ENCODE peak calls at places on chromosomes 16 and 17, in five cellular contexts. One of them, this sample, is unnamed.

GRCh38 chr17:8922451-8922850 is 43.1 kb downstream of the PIK3R5 start:
- DNase-seq in left lung: no peak
- DNase-seq in CD8-positive, alpha-beta T cell: no peak
- DNase-seq in mucosa of descending colon: no peak
- DNase-seq in fibroblast of mammary gland: peak
- DNase-seq in this sample: peak

GRCh38 chr17:82353484-82353883 is 5.6 kb upstream of the TEX19 start:
- DNase-seq in fibroblast of mammary gland: no peak
- DNase-seq in mucosa of descending colon: no peak
- DNase-seq in CD8-positive, alpha-beta T cell: no peak
- DNase-seq in left lung: no peak
- DNase-seq in this sample: no peak

GRCh38 chr17:77478281-77478680 is 337.5 kb downstream of the SEC14L1 start:
- DNase-seq in mucosa of descending colon: no peak
- DNase-seq in CD8-positive, alpha-beta T cell: no peak
- DNase-seq in left lung: peak
- DNase-seq in fibroblast of mammary gland: no peak
- DNase-seq in this sample: no peak

GRCh38 chr16:31351246-31351936 is 3.6 kb upstream of the ITGAX start:
- DNase-seq in fibroblast of mammary gland: no peak
- DNase-seq in CD8-positive, alpha-beta T cell: no peak
- DNase-seq in mucosa of descending colon: no peak
- DNase-seq in left lung: no peak
- DNase-seq in this sample: no peak

GRCh38 chr17:43908111-43908721 is 880 bp upstream of the MPP2 start:
- DNase-seq in fibroblast of mammary gland: peak
- DNase-seq in mucosa of descending colon: peak
- DNase-seq in left lung: no peak
- DNase-seq in CD8-positive, alpha-beta T cell: peak
- DNase-seq in this sample: peak

GRCh38 chr16:50635505-50636392 is 45.4 kb downstream of the SNX20 start:
- DNase-seq in left lung: no peak
- DNase-seq in fibroblast of mammary gland: no peak
- DNase-seq in mucosa of descending colon: no peak
- DNase-seq in CD8-positive, alpha-beta T cell: no peak
- DNase-seq in this sample: no peak

GRCh38 chr16:80938928-80939260 is 67.8 kb downstream of the CMC2 start:
- DNase-seq in mucosa of descending colon: no peak
- DNase-seq in CD8-positive, alpha-beta T cell: no peak
- DNase-seq in fibroblast of mammary gland: no peak
- DNase-seq in left lung: no peak
- DNase-seq in this sample: no peak

GRCh38 chr17:63116967-63117366 is 150.9 kb downstream of the TANC2 start:
- DNase-seq in CD8-positive, alpha-beta T cell: no peak
- DNase-seq in left lung: no peak
- DNase-seq in mucosa of descending colon: no peak
- DNase-seq in fibroblast of mammary gland: peak
- DNase-seq in this sample: no peak

GRCh38 chr17:7355053-7355452 is at the start of gene TMEM95:
- DNase-seq in CD8-positive, alpha-beta T cell: no peak
- DNase-seq in mucosa of descending colon: no peak
- DNase-seq in fibroblast of mammary gland: no peak
- DNase-seq in left lung: peak
- DNase-seq in this sample: no peak

GRCh38 chr17:59859444-59860025 is 33.2 kb downstream of the TUBD1 start:
- DNase-seq in fibroblast of mammary gland: peak
- DNase-seq in CD8-positive, alpha-beta T cell: no peak
- DNase-seq in left lung: no peak
- DNase-seq in mucosa of descending colon: no peak
- DNase-seq in this sample: no peak

GRCh38 chr16:87314990-87315420 is 2.2 kb downstream of the C16orf95 start:
- DNase-seq in left lung: no peak
- DNase-seq in fibroblast of mammary gland: no peak
- DNase-seq in CD8-positive, alpha-beta T cell: no peak
- DNase-seq in mucosa of descending colon: no peak
- DNase-seq in this sample: no peak

GRCh38 chr17:1030684-1031557 is 34.0 kb downstream of the TIMM22 start:
- DNase-seq in fibroblast of mammary gland: peak
- DNase-seq in left lung: peak
- DNase-seq in CD8-positive, alpha-beta T cell: no peak
- DNase-seq in mucosa of descending colon: no peak
- DNase-seq in this sample: no peak

GRCh38 chr17:16516594-16517018 is 24.6 kb upstream of the LRRC75A start:
- DNase-seq in mucosa of descending colon: no peak
- DNase-seq in CD8-positive, alpha-beta T cell: no peak
- DNase-seq in fibroblast of mammary gland: peak
- DNase-seq in left lung: no peak
- DNase-seq in this sample: peak

GRCh38 chr17:61639818-61640217 is 48.8 kb upstream of the NACA2 start:
- DNase-seq in left lung: no peak
- DNase-seq in fibroblast of mammary gland: no peak
- DNase-seq in mucosa of descending colon: no peak
- DNase-seq in CD8-positive, alpha-beta T cell: no peak
- DNase-seq in this sample: no peak

GRCh38 chr17:77325826-77326581 is 185.2 kb downstream of the SEC14L1 start:
- DNase-seq in CD8-positive, alpha-beta T cell: no peak
- DNase-seq in left lung: peak
- DNase-seq in fibroblast of mammary gland: peak
- DNase-seq in mucosa of descending colon: peak
- DNase-seq in this sample: no peak

GRCh38 chr17:67659028-67659427 is 58.7 kb upstream of the NOL11 start:
- DNase-seq in left lung: no peak
- DNase-seq in mucosa of descending colon: no peak
- DNase-seq in CD8-positive, alpha-beta T cell: no peak
- DNase-seq in fibroblast of mammary gland: no peak
- DNase-seq in this sample: no peak

GRCh38 chr17:14197582-14197981 is 39.1 kb downstream of the CDRT15 start:
- DNase-seq in mucosa of descending colon: no peak
- DNase-seq in left lung: no peak
- DNase-seq in fibroblast of mammary gland: no peak
- DNase-seq in CD8-positive, alpha-beta T cell: peak
- DNase-seq in this sample: no peak

GRCh38 chr17:19386974-19387920 is at the start of gene MFAP4:
- DNase-seq in left lung: peak
- DNase-seq in CD8-positive, alpha-beta T cell: no peak
- DNase-seq in mucosa of descending colon: peak
- DNase-seq in fibroblast of mammary gland: peak
- DNase-seq in this sample: peak

GRCh38 chr17:11739848-11740247 is 141.6 kb downstream of the DNAH9 start:
- DNase-seq in mucosa of descending colon: no peak
- DNase-seq in left lung: no peak
- DNase-seq in fibroblast of mammary gland: no peak
- DNase-seq in CD8-positive, alpha-beta T cell: no peak
- DNase-seq in this sample: no peak

GRCh38 chr16:70685938-70686375 is at the start of gene MTSS2:
- DNase-seq in fibroblast of mammary gland: peak
- DNase-seq in CD8-positive, alpha-beta T cell: peak
- DNase-seq in left lung: peak
- DNase-seq in mucosa of descending colon: peak
- DNase-seq in this sample: peak

GRCh38 chr16:4328580-4329353 is 12.9 kb downstream of the GLIS2 start:
- DNase-seq in fibroblast of mammary gland: no peak
- DNase-seq in mucosa of descending colon: no peak
- DNase-seq in left lung: no peak
- DNase-seq in CD8-positive, alpha-beta T cell: no peak
- DNase-seq in this sample: no peak

GRCh38 chr16:11233727-11234376 is 22.2 kb downstream of the SOCS1 start:
- DNase-seq in left lung: no peak
- DNase-seq in fibroblast of mammary gland: no peak
- DNase-seq in CD8-positive, alpha-beta T cell: no peak
- DNase-seq in mucosa of descending colon: no peak
- DNase-seq in this sample: no peak

GRCh38 chr16:65154321-65154720 is 32.5 kb upstream of the CDH11 start:
- DNase-seq in left lung: no peak
- DNase-seq in mucosa of descending colon: no peak
- DNase-seq in CD8-positive, alpha-beta T cell: no peak
- DNase-seq in fibroblast of mammary gland: no peak
- DNase-seq in this sample: no peak

GRCh38 chr17:60941028-60941427 is 263.4 kb downstream of the BCAS3 start:
- DNase-seq in left lung: no peak
- DNase-seq in CD8-positive, alpha-beta T cell: no peak
- DNase-seq in fibroblast of mammary gland: peak
- DNase-seq in mucosa of descending colon: peak
- DNase-seq in this sample: peak

GRCh38 chr17:18246880-18247612 is 11.5 kb downstream of the FLII start:
- DNase-seq in CD8-positive, alpha-beta T cell: no peak
- DNase-seq in fibroblast of mammary gland: peak
- DNase-seq in left lung: no peak
- DNase-seq in mucosa of descending colon: peak
- DNase-seq in this sample: no peak

GRCh38 chr16:47503936-47504335 is 42.8 kb downstream of the PHKB start:
- DNase-seq in fibroblast of mammary gland: peak
- DNase-seq in CD8-positive, alpha-beta T cell: no peak
- DNase-seq in left lung: no peak
- DNase-seq in mucosa of descending colon: no peak
- DNase-seq in this sample: peak

GRCh38 chr17:144936-145670 is 7.7 kb downstream of the SCGB1C2 start:
- DNase-seq in left lung: no peak
- DNase-seq in fibroblast of mammary gland: no peak
- DNase-seq in mucosa of descending colon: peak
- DNase-seq in CD8-positive, alpha-beta T cell: peak
- DNase-seq in this sample: no peak

GRCh38 chr16:15509593-15510520 is 75.5 kb downstream of the BMERB1 start:
- DNase-seq in CD8-positive, alpha-beta T cell: no peak
- DNase-seq in left lung: no peak
- DNase-seq in mucosa of descending colon: no peak
- DNase-seq in fibroblast of mammary gland: peak
- DNase-seq in this sample: no peak
- TF ChIP-seq CTCF in CD8-positive, alpha-beta T cell: no peak
- TF ChIP-seq CTCF in left lung: no peak
- TF ChIP-seq CTCF in mucosa of descending colon: no peak
- TF ChIP-seq CTCF in fibroblast of mammary gland: no peak
- TF ChIP-seq CTCF in this sample: no peak

GRCh38 chr16:86073103-86073625 is 174.2 kb downstream of the IRF8 start:
- DNase-seq in left lung: peak
- DNase-seq in CD8-positive, alpha-beta T cell: no peak
- DNase-seq in fibroblast of mammary gland: no peak
- DNase-seq in mucosa of descending colon: no peak
- DNase-seq in this sample: no peak
- TF ChIP-seq CTCF in left lung: no peak
- TF ChIP-seq CTCF in CD8-positive, alpha-beta T cell: peak
- TF ChIP-seq CTCF in fibroblast of mammary gland: no peak
- TF ChIP-seq CTCF in mucosa of descending colon: no peak
- TF ChIP-seq CTCF in this sample: no peak

DNA sequence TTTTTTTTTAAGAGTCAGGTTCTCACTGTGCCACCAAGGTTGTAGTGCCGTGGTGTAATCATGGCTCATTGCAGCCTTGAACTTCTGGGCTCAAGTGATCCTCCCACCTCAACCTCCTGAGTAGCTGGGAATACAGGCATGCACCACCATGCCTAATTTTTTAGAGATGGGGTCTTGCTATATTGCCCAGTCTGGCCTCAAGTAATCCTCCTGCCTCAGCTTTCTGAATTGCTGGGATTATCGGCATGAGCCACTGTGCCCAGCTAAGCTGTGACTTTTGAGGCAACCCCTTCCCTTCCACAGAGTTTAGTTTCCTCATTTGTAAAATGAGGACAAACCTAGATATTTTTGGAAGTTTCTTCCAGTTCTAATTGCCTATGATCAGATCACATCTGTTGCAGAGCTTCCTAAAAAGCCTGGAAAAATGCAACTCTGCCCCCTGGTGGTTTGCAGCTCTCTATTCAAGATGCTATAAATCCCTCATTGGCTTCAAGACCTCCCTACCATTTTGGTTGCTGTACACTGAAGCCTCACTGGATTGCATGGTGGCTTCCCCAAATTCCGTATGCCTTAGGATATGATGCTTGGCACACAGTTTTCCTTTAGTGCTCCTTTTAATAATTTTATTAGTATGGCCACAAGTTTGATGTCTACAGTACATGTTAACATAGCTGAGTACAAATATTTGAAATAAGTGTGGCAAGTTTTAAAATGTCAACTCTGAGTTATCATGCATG is 19.3 kb downstream of the GDE1 start:
- DNase-seq in CD8-positive, alpha-beta T cell: peak
- DNase-seq in mucosa of descending colon: peak
- DNase-seq in fibroblast of mammary gland: peak
- DNase-seq in left lung: no peak
- DNase-seq in this sample: no peak
- TF ChIP-seq CTCF in CD8-positive, alpha-beta T cell: peak
- TF ChIP-seq CTCF in mucosa of descending colon: peak
- TF ChIP-seq CTCF in fibroblast of mammary gland: peak
- TF ChIP-seq CTCF in left lung: peak
- TF ChIP-seq CTCF in this sample: peak

GRCh38 chr17:2402517-2402916 is 1.7 kb upstream of the MNT start:
- DNase-seq in left lung: peak
- DNase-seq in fibroblast of mammary gland: no peak
- DNase-seq in CD8-positive, alpha-beta T cell: no peak
- DNase-seq in mucosa of descending colon: peak
- DNase-seq in this sample: no peak

GRCh38 chr17:2400877-2401425 is at the start of gene MNT:
- DNase-seq in CD8-positive, alpha-beta T cell: peak
- DNase-seq in mucosa of descending colon: peak
- DNase-seq in fibroblast of mammary gland: peak
- DNase-seq in left lung: peak
- DNase-seq in this sample: peak

GRCh38 chr17:2400474-2400866 is 390 bp downstream of the MNT start:
- DNase-seq in left lung: peak
- DNase-seq in fibroblast of mammary gland: no peak
- DNase-seq in CD8-positive, alpha-beta T cell: peak
- DNase-seq in mucosa of descending colon: peak
- DNase-seq in this sample: no peak

GRCh38 chr17:2403044-2403443 is 2.2 kb upstream of the MNT start:
- DNase-seq in mucosa of descending colon: peak
- DNase-seq in left lung: no peak
- DNase-seq in fibroblast of mammary gland: no peak
- DNase-seq in CD8-positive, alpha-beta T cell: no peak
- DNase-seq in this sample: no peak

DNA sequence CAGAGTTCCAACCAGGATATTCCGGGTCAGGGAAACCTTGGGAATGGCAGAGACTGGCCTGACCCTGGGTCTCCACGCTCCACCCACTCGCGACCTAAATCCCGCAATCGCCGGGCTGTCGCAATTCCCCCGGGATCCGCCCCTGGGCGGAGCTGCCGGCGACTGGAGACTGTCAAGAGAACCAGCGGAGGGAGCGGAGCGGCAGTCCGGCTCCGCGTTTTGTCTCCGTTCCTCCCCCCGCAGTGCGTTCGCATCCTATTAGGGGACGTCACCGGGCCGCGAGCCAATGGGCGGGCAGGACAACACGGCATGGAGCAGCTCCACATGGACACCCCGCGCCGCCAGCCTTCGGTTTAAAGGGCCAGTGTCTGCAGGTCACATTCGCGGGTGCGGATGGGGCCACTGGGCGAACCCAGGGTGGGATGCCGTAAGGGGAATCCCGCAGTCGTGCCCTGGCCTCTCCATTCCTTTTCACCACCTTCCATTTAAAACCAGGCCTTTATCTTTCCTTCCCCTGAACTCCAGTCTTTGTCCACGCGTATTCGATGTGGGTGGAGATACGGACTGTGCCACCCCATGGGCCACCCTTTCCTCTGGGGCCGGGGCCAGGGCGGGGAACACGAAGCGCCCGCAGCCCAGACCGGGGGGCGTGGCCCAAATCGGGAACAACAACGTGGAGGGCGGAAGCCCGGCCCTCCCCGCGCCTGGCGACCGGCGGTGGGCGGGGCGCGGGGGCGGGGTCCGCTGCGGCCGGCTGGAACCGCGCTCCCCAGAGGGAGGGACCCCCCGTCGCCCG is 764 bp upstream of the MNT start:
- DNase-seq in CD8-positive, alpha-beta T cell: peak
- DNase-seq in fibroblast of mammary gland: peak
- DNase-seq in left lung: peak
- DNase-seq in mucosa of descending colon: peak
- DNase-seq in this sample: peak
- TF ChIP-seq CTCF in CD8-positive, alpha-beta T cell: no peak
- TF ChIP-seq CTCF in fibroblast of mammary gland: no peak
- TF ChIP-seq CTCF in left lung: no peak
- TF ChIP-seq CTCF in mucosa of descending colon: no peak
- TF ChIP-seq CTCF in this sample: no peak